ENCODE peak calls at places on chromosomes 12 and 14, in nine cellular contexts. N is stimulated activated CD8-positive, alpha-beta memory T cell treated with anti-CD3 and anti-CD28 coated beads, Interleukin-2, amount 100 ng/mL, for 48 hours; J is stimulated activated CD4-positive, alpha-beta T cell treated with anti-CD3 and anti-CD28 coated beads, Interleukin-2, amount 100 ng/mL, for 24 hours; U is AG10803; V is lower lobe of right lung; L is ecto neural progenitor cell; G is HFFc6; T is stomach; W is endothelial cell. H is an unnamed sample.

GRCh38 chr12:89140580-89141236 is 211.6 kb downstream of the DUSP6 start:
- DNase-seq in N (no peak), J (no peak), U (peak; percentile 82), V (no peak), L (no peak), G (no peak), T (no peak), W (no peak), H (no peak)

GRCh38 chr14:77139540-77140342 is 1.9 kb downstream of the ZDHHC22 start:
- DNase-seq in N (peak; percentile 41), J (peak; percentile 75), U (no peak), V (no peak), L (peak; percentile 91), G (no peak), T (no peak), W (peak; percentile 84), H (peak; percentile 43)

GRCh38 chr14:37172024-37172869 is at the start of gene SLC25A21:
- DNase-seq in N (no peak), J (peak; percentile 7), U (peak; percentile 79), V (peak; percentile 76), L (peak; percentile 84), G (peak; percentile 71), T (peak; percentile 77), W (peak; percentile 72), H (no peak)

GRCh38 chr12:112018571-112019237 is 5.5 kb downstream of the ERP29 start:
- DNase-seq in N (no peak), J (no peak), U (peak; percentile 58), V (no peak), L (no peak), G (peak; percentile 74), T (no peak), W (no peak), H (no peak)

GRCh38 chr12:29534935-29535334 is 37.4 kb upstream of the OVCH1 start:
- DNase-seq in N (no peak), J (no peak), U (no peak), V (no peak), L (no peak), G (no peak), T (no peak), W (no peak), H (no peak)

GRCh38 chr12:68106160-68106559 is 53.4 kb downstream of the IFNG start:
- DNase-seq in N (no peak), J (no peak), U (peak; percentile 56), V (no peak), L (no peak), G (peak; percentile 15), T (no peak), W (no peak), H (no peak)

GRCh38 chr12:122148657-122149056 is 25.4 kb downstream of the IL31 start:
- DNase-seq in N (no peak), J (no peak), U (peak; percentile 18), V (no peak), L (no peak), G (no peak), T (no peak), W (no peak), H (no peak)

GRCh38 chr12:119693006-119693405 is 25.1 kb downstream of the PRKAB1 start:
- DNase-seq in N (no peak), J (no peak), U (peak; percentile 97), V (no peak), L (no peak), G (peak; percentile 98), T (peak; percentile 84), W (no peak), H (no peak)

GRCh38 chr14:79534703-79535353 is 676.5 kb downstream of the DIO2 start:
- DNase-seq in N (no peak), J (no peak), U (no peak), V (no peak), L (no peak), G (no peak), T (no peak), W (no peak), H (no peak)

GRCh38 chr12:52295663-52296062 is 4.3 kb upstream of the KRT81 start:
- DNase-seq in N (no peak), J (no peak), U (peak; percentile 40), V (no peak), L (no peak), G (no peak), T (no peak), W (no peak), H (no peak)

GRCh38 chr14:86788229-86788628 is 1204.8 kb downstream of the GALC start:
- DNase-seq in N (no peak), J (no peak), U (no peak), V (no peak), L (no peak), G (no peak), T (no peak), W (no peak), H (no peak)

GRCh38 chr12:122106891-122107660 is 28.5 kb downstream of the MLXIP start:
- DNase-seq in N (no peak), J (no peak), U (peak; percentile 68), V (peak; percentile 87), L (no peak), G (peak; percentile 57), T (peak; percentile 88), W (no peak), H (no peak)

GRCh38 chr14:20782280-20782890 is 1.3 kb downstream of the RNASE6 start:
- DNase-seq in N (no peak), J (no peak), U (no peak), V (no peak), L (no peak), G (no peak), T (no peak), W (peak; percentile 37), H (no peak)

GRCh38 chr14:96362071-96362964 is 823 bp downstream of the ATG2B start:
- DNase-seq in N (no peak), J (peak; percentile 35), U (peak; percentile 25), V (no peak), L (no peak), G (peak; percentile 49), T (peak; percentile 44), W (no peak), H (peak; percentile 43)

GRCh38 chr12:106030210-106031175 is 108.3 kb downstream of the NUAK1 start:
- DNase-seq in N (no peak), J (no peak), U (peak; percentile 96), V (no peak), L (no peak), G (peak; percentile 90), T (no peak), W (no peak), H (peak; percentile 10)

GRCh38 chr14:61145903-61146411 is 135.2 kb downstream of the TMEM30B start:
- DNase-seq in N (no peak), J (no peak), U (peak; percentile 94), V (no peak), L (no peak), G (peak; percentile 84), T (no peak), W (no peak), H (no peak)

GRCh38 chr12:65306229-65306602 is 27.7 kb downstream of the MSRB3 start:
- DNase-seq in N (no peak), J (no peak), U (no peak), V (no peak), L (no peak), G (no peak), T (no peak), W (no peak), H (no peak)

GRCh38 chr14:105487986-105488777 is 1.5 kb downstream of the CRIP1 start:
- DNase-seq in N (no peak), J (no peak), U (no peak), V (no peak), L (no peak), G (no peak), T (no peak), W (no peak), H (no peak)

GRCh38 chr14:26925876-26926584 is 328.2 kb upstream of the NOVA1 start:
- DNase-seq in N (no peak), J (no peak), U (no peak), V (peak; percentile 56), L (no peak), G (no peak), T (no peak), W (no peak), H (no peak)

GRCh38 chr12:123363385-123363742 is 1.3 kb downstream of the SBNO1 start:
- DNase-seq in N (no peak), J (no peak), U (peak; percentile 12), V (no peak), L (no peak), G (peak; percentile 23), T (no peak), W (no peak), H (no peak)

GRCh38 chr12:127293507-127294310 is 973.3 kb upstream of the TMEM132C start:
- DNase-seq in N (peak; percentile 29), J (peak; percentile 62), U (peak; percentile 74), V (peak; percentile 55), L (peak; percentile 82), G (peak; percentile 61), T (peak; percentile 48), W (no peak), H (peak; percentile 24)

GRCh38 chr12:124673881-124674617 is 106.6 kb upstream of the NCOR2 start:
- DNase-seq in N (no peak), J (no peak), U (no peak), V (no peak), L (no peak), G (no peak), T (no peak), W (no peak), H (no peak)

GRCh38 chr12:47709277-47710048 is 3.6 kb upstream of the RPAP3 start:
- DNase-seq in N (no peak), J (no peak), U (no peak), V (no peak), L (no peak), G (peak; percentile 16), T (no peak), W (no peak), H (peak; percentile 8)

GRCh38 chr12:32031109-32031508 is 71.9 kb downstream of the RESF1 start:
- DNase-seq in N (no peak), J (no peak), U (no peak), V (no peak), L (no peak), G (no peak), T (no peak), W (peak; percentile 14), H (no peak)

GRCh38 chr12:100993916-100994315 is 199.3 kb downstream of the ANO4 start:
- DNase-seq in N (no peak), J (no peak), U (no peak), V (no peak), L (no peak), G (no peak), T (no peak), W (no peak), H (no peak)

GRCh38 chr12:119122047-119122446 is 56.7 kb upstream of the HSPB8 start:
- DNase-seq in N (no peak), J (no peak), U (no peak), V (no peak), L (no peak), G (no peak), T (no peak), W (no peak), H (no peak)

GRCh38 chr14:76908834-76909233 is 82.6 kb downstream of the LRRC74A start:
- DNase-seq in N (no peak), J (peak; percentile 18), U (no peak), V (peak; percentile 62), L (no peak), G (no peak), T (no peak), W (no peak), H (peak; percentile 63)

GRCh38 chr12:28909291-28909690 is 239.8 kb upstream of the FAR2 start:
- DNase-seq in N (no peak), J (no peak), U (no peak), V (no peak), L (no peak), G (no peak), T (no peak), W (no peak), H (no peak)

GRCh38 chr14:71414631-71415403 is 507.6 kb downstream of the PCNX1 start:
- DNase-seq in N (no peak), J (no peak), U (no peak), V (no peak), L (no peak), G (peak; percentile 51), T (no peak), W (no peak), H (no peak)

GRCh38 chr12:45234134-45234865 is 18.4 kb downstream of the ANO6 start:
- DNase-seq in N (no peak), J (no peak), U (peak; percentile 98), V (no peak), L (peak; percentile 71), G (peak; percentile 93), T (no peak), W (peak; percentile 12), H (no peak)

GRCh38 chr14:92609955-92610354 is 96.4 kb downstream of the RIN3 start:
- DNase-seq in N (no peak), J (no peak), U (no peak), V (no peak), L (no peak), G (no peak), T (no peak), W (no peak), H (no peak)

H was measured in activated T-helper 2 cell treated with anti-CD3 and anti-CD28 coated beads, Interferon-gamma antibody, Interleukin-2, Interleukin-4, amounts not matched to agents 10 μg/mL and 5 μg/mL and 100 μg/mL, durations not matched to agents 14 hours and 24 hours and 36 hours.